ENCODE peak calls at places on chromosomes 2 and 18, in four cellular contexts. Z is upper lobe of left lung, E is stomach, U is gastrocnemius medialis. O is an unnamed sample.
A peak's percentile ranks its signal among the peaks of the same experiment; 100 is the strongest.

GRCh38 chr2:28413152-28413895 is 20.7 kb downstream of the FOSL2 start:
- DNase-seq in Z (peak; percentile 58), E (no peak), U (no peak), O (no peak)

GRCh38 chr2:168831662-168832061 is 29.2 kb downstream of the NOSTRIN start:
- DNase-seq in Z (no peak), E (no peak), U (no peak), O (no peak)

GRCh38 chr18:68803371-68803770 is 5.5 kb downstream of the CCDC102B start:
- DNase-seq in Z (peak; percentile 33), E (peak; percentile 36), U (peak; percentile 8), O (no peak)

GRCh38 chr2:85253890-85254289 is 73.9 kb downstream of the TGOLN2 start:
- DNase-seq in Z (no peak), E (no peak), U (no peak), O (no peak)

GRCh38 chr2:207624170-207625013 is 802 bp downstream of the METTL21A start:
- DNase-seq in Z (peak; percentile 92), E (peak; percentile 77), U (peak; percentile 24), O (no peak)

GRCh38 chr2:196592331-196592911 is 47.1 kb upstream of the CCDC150 start:
- DNase-seq in Z (no peak), E (no peak), U (no peak), O (no peak)

GRCh38 chr2:217360781-217361485 is 501.1 kb upstream of the TNP1 start:
- DNase-seq in Z (no peak), E (no peak), U (peak; percentile 7), O (no peak)

GRCh38 chr2:241724259-241724974 is 10.0 kb upstream of the D2HGDH start:
- DNase-seq in Z (no peak), E (no peak), U (no peak), O (no peak)

GRCh38 chr2:176139621-176140020 is 10.1 kb downstream of the HOXD8 start:
- DNase-seq in Z (peak; percentile 71), E (no peak), U (no peak), O (no peak)

GRCh38 chr2:81225756-81226155 is 921.2 kb upstream of the LRRTM1 start:
- DNase-seq in Z (no peak), E (no peak), U (no peak), O (no peak)
- H3K36me3 ChIP-seq in Z (no peaks in the 10 kb centered on the region), E (no peaks in the 10 kb centered on the region), U (no peaks in the 10 kb centered on the region), O (no peaks in the 10 kb centered on the region)

DNA sequence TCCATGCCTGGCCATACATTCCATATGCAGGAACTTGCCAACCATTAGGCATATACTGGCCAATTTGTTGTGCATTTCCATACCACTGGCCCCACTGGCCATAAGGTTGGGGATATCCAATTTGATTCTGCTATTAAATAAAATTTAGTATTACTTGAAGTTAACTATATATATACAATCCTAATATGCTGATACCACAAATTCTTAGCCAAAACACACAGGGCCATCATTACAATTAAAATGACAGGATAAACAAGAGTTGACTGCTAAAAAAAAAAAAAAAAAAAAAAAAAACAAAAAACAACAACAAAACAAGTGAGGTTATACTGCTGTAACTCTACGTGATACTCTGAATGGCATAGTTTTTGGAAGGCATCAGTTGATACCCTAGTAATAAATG is 23.5 kb upstream of the C2orf42 start:
- DNase-seq in Z (no peak), E (no peak), U (no peak), O (no peak)
- H3K36me3 ChIP-seq in Z (peaks cover 32% of the 10 kb centered on the region), E (peaks cover 92% of the 10 kb centered on the region), U (peaks cover 57% of the 10 kb centered on the region), O (peaks cover 21% of the 10 kb centered on the region)

GRCh38 chr2:86482034-86482433 is 40.9 kb downstream of the KDM3A start:
- DNase-seq in Z (no peak), E (no peak), U (no peak), O (no peak)
- H3K36me3 ChIP-seq in Z (peaks cover 70% of the 10 kb centered on the region), E (peaks cover 100% of the 10 kb centered on the region), U (peaks cover 97% of the 10 kb centered on the region), O (peaks cover 27% of the 10 kb centered on the region)

GRCh38 chr2:127654838-127655175 is 8.9 kb downstream of the GPR17 start:
- DNase-seq in Z (peak; percentile 49), E (no peak), U (no peak), O (no peak)
- H3K36me3 ChIP-seq in Z (peaks cover 13% of the 10 kb centered on the region), E (no peaks in the 10 kb centered on the region), U (no peaks in the 10 kb centered on the region), O (no peaks in the 10 kb centered on the region)

GRCh38 chr18:71887509-71887908 is 656.6 kb downstream of the CBLN2 start:
- DNase-seq in Z (no peak), E (no peak), U (no peak), O (no peak)
- H3K36me3 ChIP-seq in Z (no peaks in the 10 kb centered on the region), E (no peaks in the 10 kb centered on the region), U (no peaks in the 10 kb centered on the region), O (no peaks in the 10 kb centered on the region)

DNA sequence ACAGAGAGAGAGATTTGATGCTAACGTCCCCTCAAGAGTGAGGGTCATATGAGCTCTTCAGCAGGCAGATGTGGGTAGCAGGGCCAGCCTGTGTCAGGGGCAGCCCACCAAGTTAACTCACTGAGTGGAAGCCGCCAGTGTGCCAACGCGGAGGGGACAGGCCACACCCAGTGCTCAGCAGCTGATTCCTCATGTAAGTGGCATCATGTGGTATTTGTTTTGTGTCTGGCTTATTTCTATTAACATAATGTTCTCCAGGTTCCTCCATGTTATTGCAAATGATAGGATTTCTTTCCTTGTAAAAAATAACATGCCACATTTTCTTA is 4.0 kb downstream of the IMP4 start:
- DNase-seq in Z (peak; percentile 16), E (no peak), U (no peak), O (no peak)
- H3K36me3 ChIP-seq in Z (peaks cover 30% of the 10 kb centered on the region), E (peaks cover 54% of the 10 kb centered on the region), U (peaks cover 47% of the 10 kb centered on the region), O (peaks cover 34% of the 10 kb centered on the region)

DNA sequence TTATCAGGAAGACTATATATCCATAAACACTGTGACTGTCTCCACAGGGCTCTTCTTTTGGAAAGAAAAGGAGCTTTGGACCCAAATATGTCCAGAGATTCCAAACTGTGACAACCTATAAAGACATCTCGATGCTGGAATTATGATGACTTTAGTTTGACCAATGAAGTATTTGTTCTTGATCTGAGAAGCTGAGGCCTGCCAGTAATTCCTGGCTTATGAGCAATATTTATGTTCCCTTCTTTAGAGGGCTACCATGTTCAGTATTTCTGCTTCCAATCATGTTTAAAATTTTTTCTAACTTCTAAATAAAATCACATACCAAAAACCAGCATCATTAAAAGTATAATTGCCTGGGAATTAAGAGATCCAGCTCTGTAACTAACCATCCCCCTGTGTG is 41.1 kb downstream of the FEZ2 start:
- DNase-seq in Z (no peak), E (no peak), U (no peak), O (no peak)
- H3K36me3 ChIP-seq in Z (peaks cover 9% of the 10 kb centered on the region), E (peaks cover 46% of the 10 kb centered on the region), U (peaks cover 23% of the 10 kb centered on the region), O (no peaks in the 10 kb centered on the region)

DNA sequence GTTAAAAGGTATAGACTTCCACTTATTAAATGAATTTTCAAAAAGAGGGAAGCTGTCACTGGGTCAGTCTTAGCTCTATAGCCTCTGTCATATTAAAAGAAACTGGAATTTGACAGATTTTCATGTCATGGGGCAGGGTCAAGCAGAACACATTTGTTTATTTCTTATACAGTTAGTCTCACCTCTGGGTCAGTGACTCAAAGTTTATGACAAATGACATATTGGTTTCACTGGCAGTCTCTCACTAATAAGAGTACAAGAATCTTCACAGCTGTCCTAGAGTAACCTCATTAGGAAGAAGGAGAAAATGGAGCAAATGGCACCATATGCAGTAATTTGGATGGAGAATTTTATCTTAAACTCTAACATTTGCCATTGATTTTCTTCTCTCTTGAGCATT is 63.2 kb downstream of the MBD2 start:
- DNase-seq in Z (no peak), E (no peak), U (no peak), O (no peak)
- H3K36me3 ChIP-seq in Z (peaks cover 58% of the 10 kb centered on the region), E (peaks cover 98% of the 10 kb centered on the region), U (peaks cover 73% of the 10 kb centered on the region), O (peaks cover 26% of the 10 kb centered on the region)

DNA sequence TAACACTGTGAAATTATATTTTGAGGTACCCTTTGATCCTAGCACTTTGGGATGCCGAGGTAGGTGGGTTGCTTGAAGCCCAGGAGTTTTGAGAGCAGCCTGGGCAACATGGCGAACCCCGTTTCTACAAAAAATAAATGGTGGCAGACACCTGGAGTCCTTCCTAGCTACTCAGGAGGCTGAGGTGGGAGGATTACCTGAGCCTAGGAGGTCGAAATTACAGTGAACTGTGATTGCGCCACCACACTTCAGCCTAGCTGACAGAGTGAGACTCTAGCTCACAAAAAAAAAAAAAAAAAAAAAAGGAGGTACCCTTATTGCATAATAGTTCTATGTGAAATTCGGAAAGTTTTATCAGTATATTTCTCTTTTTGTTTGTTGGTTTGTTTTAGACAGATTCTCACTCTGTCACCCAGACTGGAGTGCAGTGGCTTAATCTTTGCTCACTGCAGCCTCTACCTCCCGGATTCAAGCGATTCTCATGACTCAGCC is 59.2 kb upstream of the SCYGR2 start:
- DNase-seq in Z (no peak), E (no peak), U (no peak), O (no peak)
- H3K36me3 ChIP-seq in Z (peaks cover 35% of the 10 kb centered on the region), E (peaks cover 80% of the 10 kb centered on the region), U (peaks cover 46% of the 10 kb centered on the region), O (peaks cover 12% of the 10 kb centered on the region)

GRCh38 chr2:3512086-3512485 is 7.2 kb downstream of the ADI1 start:
- DNase-seq in Z (no peak), E (no peak), U (no peak), O (no peak)
- H3K36me3 ChIP-seq in Z (peaks cover 29% of the 10 kb centered on the region), E (peaks cover 68% of the 10 kb centered on the region), U (peaks cover 30% of the 10 kb centered on the region), O (peaks cover 21% of the 10 kb centered on the region)